ENCODE peak calls at places on chromosome 14, in six cellular contexts. D is fibroblast of pulmonary artery, L is PC-3, M is neural crest cell, T is ovary, C is HepG2. B is an unnamed sample.

GRCh38 chr14:106094654-106095189 is 568.3 kb downstream of the TMEM121 start:
- DNase-seq in M (no peak), T (no peak), D (no peak), L (no peak), C (peak), B (peak)

GRCh38 chr14:59101441-59101840 is 87.0 kb upstream of the DAAM1 start:
- DNase-seq in C (no peak), D (no peak), L (no peak), T (no peak), M (no peak), B (no peak)

GRCh38 chr14:71141701-71142374 is 234.6 kb downstream of the PCNX1 start:
- DNase-seq in L (peak), C (no peak), M (no peak), D (peak), T (no peak), B (no peak)

GRCh38 chr14:69423279-69423678 is 24.8 kb downstream of the SLC39A9 start:
- DNase-seq in T (no peak), M (no peak), D (peak), C (no peak), L (no peak), B (no peak)

GRCh38 chr14:95659986-95660385 is 26.2 kb upstream of the TCL1B start:
- DNase-seq in M (no peak), L (no peak), T (no peak), D (no peak), C (no peak), B (no peak)

GRCh38 chr14:90375934-90376333 is 20.9 kb upstream of the CALM1 start:
- DNase-seq in M (no peak), C (no peak), T (no peak), L (no peak), D (no peak), B (no peak)

GRCh38 chr14:72318648-72319047 is 386.4 kb downstream of the RGS6 start:
- DNase-seq in M (no peak), C (no peak), D (no peak), L (peak), T (no peak), B (no peak)

GRCh38 chr14:79265366-79265765 is 945.9 kb downstream of the DIO2 start:
- DNase-seq in C (no peak), M (no peak), D (no peak), L (peak), T (no peak), B (no peak)

GRCh38 chr14:103105580-103106168 is 11.1 kb downstream of the EXOC3L4 start:
- DNase-seq in D (no peak), T (no peak), L (peak), C (no peak), M (no peak), B (peak)
- TF ChIP-seq CTCF in D (no peak), T (no peak), L (peak), C (peak), M (no peak), B (peak)

DNA sequence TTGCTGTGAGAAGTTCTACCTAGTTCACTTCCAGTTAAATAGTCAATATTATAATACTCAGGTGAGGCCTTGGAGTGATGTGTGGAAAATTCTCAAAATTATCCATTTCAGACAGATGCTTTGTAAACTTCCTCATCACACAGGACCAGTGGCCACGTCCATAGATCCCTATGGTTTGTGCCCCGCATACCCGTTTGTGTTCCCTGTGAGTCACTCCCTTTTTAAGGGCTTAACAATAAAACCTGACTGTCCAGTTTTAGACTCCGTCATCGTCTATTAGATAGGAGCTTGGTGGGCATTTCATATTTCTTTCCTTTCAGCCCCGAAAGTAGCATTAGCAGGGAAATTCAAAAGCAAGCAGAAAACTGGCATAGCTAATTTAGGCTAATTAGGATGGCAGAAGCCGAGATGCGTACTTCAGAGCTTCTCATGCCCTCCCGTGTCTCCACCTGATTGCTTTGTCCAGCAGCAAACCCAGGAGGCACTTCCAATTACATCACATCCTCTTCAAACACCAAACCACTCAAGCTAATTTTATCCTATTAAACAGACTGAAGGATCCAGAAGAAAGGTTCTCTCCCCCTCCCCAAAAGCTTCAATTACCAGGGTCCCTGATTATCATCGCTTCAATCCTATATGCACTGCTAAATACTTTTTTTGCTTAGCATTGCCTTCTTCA is 186.6 kb upstream of the OTX2 start:
- DNase-seq in C (no peak), T (no peak), L (peak), D (no peak), M (no peak), B (no peak)
- TF ChIP-seq CTCF in C (no peak), T (no peak), L (no peak), D (no peak), M (no peak), B (no peak)

DNA sequence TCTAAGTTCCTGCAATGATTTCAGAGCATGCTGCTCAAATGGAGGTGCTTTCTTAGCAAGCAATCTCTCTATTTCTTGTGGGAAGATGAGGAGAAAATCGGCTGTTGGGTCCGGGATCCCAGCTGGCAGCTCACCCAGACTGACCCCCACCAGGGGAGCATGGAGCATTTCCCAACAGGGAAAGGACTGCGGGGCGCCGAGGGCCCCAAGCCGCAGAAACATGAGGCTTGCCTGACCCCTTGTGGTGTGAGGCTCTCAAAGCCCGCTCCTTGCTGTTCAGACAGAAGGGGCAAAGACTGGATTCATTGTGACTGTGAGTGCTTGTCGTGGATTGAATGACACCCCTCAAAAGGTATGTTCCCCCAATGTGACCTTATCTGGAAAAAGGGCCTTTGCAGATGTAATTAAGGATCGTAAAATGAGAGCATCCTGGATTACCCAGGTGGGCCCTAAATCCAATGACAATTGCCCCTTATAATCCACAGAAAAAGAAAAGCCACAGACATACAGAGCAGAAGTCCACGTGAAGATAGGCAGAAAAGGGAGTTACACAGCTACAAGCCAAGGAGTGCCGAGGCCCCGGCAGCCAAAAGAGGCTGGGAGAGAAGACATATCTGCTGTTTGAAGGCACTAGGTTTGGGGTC is 116.3 kb upstream of the VASH1 start:
- DNase-seq in D (peak), M (peak), L (peak), T (no peak), C (peak), B (peak)
- TF ChIP-seq CTCF in D (peak), M (peak), L (peak), T (no peak), C (peak), B (peak)

GRCh38 chr14:100681111-100681510 is 45.6 kb upstream of the DLK1 start:
- DNase-seq in T (no peak), C (no peak), L (no peak), M (no peak), D (no peak), B (no peak)

GRCh38 chr14:100684961-100685360 is 41.7 kb upstream of the DLK1 start:
- DNase-seq in L (no peak), M (no peak), T (no peak), D (no peak), C (no peak), B (no peak)

GRCh38 chr14:100684154-100684553 is 42.5 kb upstream of the DLK1 start:
- DNase-seq in M (no peak), C (no peak), D (no peak), T (no peak), L (no peak), B (no peak)

GRCh38 chr14:100682749-100683148 is 43.9 kb upstream of the DLK1 start:
- DNase-seq in M (no peak), L (no peak), C (no peak), D (no peak), T (no peak), B (no peak)

GRCh38 chr14:100683578-100683977 is 43.1 kb upstream of the DLK1 start:
- DNase-seq in D (no peak), M (no peak), L (no peak), C (no peak), T (no peak), B (no peak)
- TF ChIP-seq CTCF in D (no peak), M (no peak), L (no peak), C (no peak), T (no peak), B (no peak)

DNA sequence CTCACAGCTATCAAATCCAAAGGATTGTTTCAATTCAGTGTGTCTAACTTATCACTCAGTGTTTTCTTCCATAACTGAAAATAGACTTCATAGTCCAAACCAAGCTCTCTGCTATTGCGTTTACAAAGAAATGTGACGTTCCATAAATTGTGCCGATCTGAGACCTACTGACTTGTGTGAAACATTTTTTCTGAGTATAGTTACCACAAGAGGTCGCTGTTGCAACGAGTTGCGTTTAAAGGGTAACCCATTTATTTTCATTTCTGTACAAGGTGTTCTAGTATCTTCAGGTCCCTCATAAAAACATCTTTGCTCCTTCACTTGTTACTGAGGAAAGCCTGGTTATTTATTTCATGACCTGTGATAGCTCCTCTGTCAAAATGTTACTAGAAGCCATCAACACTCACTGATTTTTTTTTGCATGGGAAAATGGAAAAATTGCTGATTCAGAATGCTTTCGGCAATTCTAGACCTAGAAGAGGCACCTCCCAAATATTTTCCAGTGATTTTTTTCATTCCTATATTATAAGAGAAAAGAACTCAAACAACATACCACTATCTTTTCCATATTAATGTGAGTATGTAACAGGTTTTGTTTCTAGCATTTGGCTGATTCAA is 60.9 kb upstream of the OR4E1 start:
- DNase-seq in C (peak), T (no peak), L (peak), D (peak), M (peak), B (peak)
- TF ChIP-seq CTCF in C (peak), T (no peak), L (peak), D (peak), M (peak), B (peak)

GRCh38 chr14:30655124-30655523 is 33.0 kb downstream of the SCFD1 start:
- DNase-seq in D (no peak), C (no peak), M (no peak), T (no peak), L (peak), B (no peak)

GRCh38 chr14:30655658-30656057 is 33.5 kb downstream of the SCFD1 start:
- DNase-seq in T (no peak), D (no peak), L (no peak), C (no peak), M (no peak), B (no peak)

GRCh38 chr14:30657606-30658163 is 35.6 kb downstream of the SCFD1 start:
- DNase-seq in M (no peak), D (peak), L (peak), T (no peak), C (peak), B (no peak)

GRCh38 chr14:30657050-30657449 is 34.9 kb downstream of the SCFD1 start:
- DNase-seq in C (no peak), T (no peak), L (no peak), M (no peak), D (peak), B (no peak)

GRCh38 chr14:30656190-30656632 is 34.1 kb downstream of the SCFD1 start:
- DNase-seq in D (peak), L (peak), M (peak), T (no peak), C (peak), B (no peak)
- TF ChIP-seq CTCF in D (peak), L (peak), M (peak), T (peak), C (peak), B (peak)

GRCh38 chr14:60732840-60733483 is 1.6 kb upstream of the MNAT1 start:
- DNase-seq in D (no peak), T (no peak), M (no peak), C (no peak), L (peak), B (no peak)
- TF ChIP-seq CTCF in D (no peak), T (no peak), M (no peak), C (no peak), L (no peak), B (no peak)

B was measured in GM13976.